ENCODE peak calls at places on chromosomes 7 and 10, in eight cellular contexts. L, P, X, Y, V, A, R and N are unnamed samples.
A peak's percentile ranks its signal among the peaks of the same experiment; 100 is the strongest.

GRCh38 chr10:69641261-69641980 is 11.4 kb downstream of the FAM241B start:
- DNase-seq in L (no peak), R (no peak), P (no peak), A (no peak), Y (no peak), X (no peak), V (no peak), N (no peak)

GRCh38 chr7:83060218-83060617 is 102.5 kb downstream of the PCLO start:
- DNase-seq in Y (no peak), A (peak; percentile 44), L (no peak), V (no peak), P (no peak), R (no peak), X (no peak), N (no peak)

GRCh38 chr10:104351067-104351681 is 2.5 kb upstream of the CFAP58 start:
- DNase-seq in Y (peak; percentile 68), L (no peak), P (no peak), A (no peak), R (no peak), X (no peak), V (no peak), N (no peak)

GRCh38 chr7:148715027-148715426 is 16.3 kb downstream of the CUL1 start:
- DNase-seq in Y (no peak), L (no peak), R (no peak), P (no peak), X (no peak), A (no peak), V (no peak), N (no peak)

GRCh38 chr7:155506854-155507337 is 39.5 kb downstream of the CNPY1 start:
- DNase-seq in V (no peak), Y (no peak), L (no peak), X (no peak), A (no peak), R (no peak), P (no peak), N (no peak)

GRCh38 chr10:19658131-19658530 is 158.1 kb upstream of the PLXDC2 start:
- DNase-seq in R (no peak), A (no peak), X (no peak), V (no peak), P (no peak), L (no peak), Y (no peak), N (no peak)

GRCh38 chr7:115300228-115300870 is 378.5 kb downstream of the MDFIC start:
- DNase-seq in R (no peak), X (no peak), V (no peak), Y (peak; percentile 22), A (no peak), P (no peak), L (no peak), N (no peak)

GRCh38 chr10:69287181-69287580 is 8.9 kb downstream of the HK1 start:
- DNase-seq in A (no peak), L (no peak), P (no peak), Y (no peak), X (no peak), R (no peak), V (no peak), N (no peak)

GRCh38 chr7:151896486-151896885 is 19.6 kb upstream of the PRKAG2 start:
- DNase-seq in L (no peak), R (no peak), A (no peak), Y (no peak), X (no peak), P (no peak), V (no peak), N (no peak)

GRCh38 chr7:150453186-150453585 is 2.8 kb downstream of the GIMAP8 start:
- DNase-seq in R (peak; percentile 19), A (no peak), Y (no peak), V (no peak), L (no peak), P (no peak), X (no peak), N (no peak)

GRCh38 chr7:139991267-139991666 is 71.5 kb downstream of the PARP12 start:
- DNase-seq in X (no peak), P (no peak), R (no peak), L (no peak), V (no peak), A (no peak), Y (no peak), N (no peak)